ENCODE peak calls at places on chromosomes 5 and 9, in seven cellular contexts. Z is GM12878, B is H1, A is HepG2, F is SK-N-SH, J is GM12891, C is K562. O is an unnamed sample.

GRCh38 chr5:173327084-173327947 is 898 bp downstream of the STC2 start:
- DNase-seq in B (no peak), A (no peak), Z (no peak), F (peak), C (peak), J (peak), O (no peak)

GRCh38 chr5:157269165-157269671 is 3.3 kb downstream of the CYFIP2 start:
- DNase-seq in Z (no peak), A (no peak), F (no peak), B (no peak), C (no peak), J (no peak), O (no peak)

GRCh38 chr9:93202919-93203712 is 19.2 kb downstream of the WNK2 start:
- DNase-seq in B (no peak), A (no peak), Z (no peak), C (no peak), J (no peak), F (no peak), O (no peak)

GRCh38 chr5:21452429-21452828 is 1400.7 kb downstream of the CDH12 start:
- DNase-seq in Z (no peak), C (no peak), J (no peak), A (peak), B (no peak), F (no peak), O (no peak)

GRCh38 chr5:6859001-6859400 is 145.8 kb downstream of the TENT4A start:
- DNase-seq in C (no peak), B (no peak), Z (no peak), A (no peak), J (no peak), F (no peak), O (no peak)

GRCh38 chr9:23702311-23702922 is 123.6 kb downstream of the ELAVL2 start:
- DNase-seq in B (no peak), A (no peak), C (no peak), Z (no peak), F (peak), J (no peak), O (no peak)

GRCh38 chr5:60699549-60700346 is at the start of gene DEPDC1B:
- DNase-seq in A (peak), B (peak), J (peak), F (peak), C (peak), Z (peak), O (peak)

GRCh38 chr9:33104111-33104415 is 27.6 kb upstream of the SMU1 start:
- DNase-seq in B (no peak), F (no peak), A (no peak), J (no peak), C (no peak), Z (no peak), O (no peak)

GRCh38 chr9:37602817-37603216 is 10.4 kb upstream of the TOMM5 start:
- DNase-seq in J (no peak), Z (no peak), F (no peak), C (no peak), B (no peak), A (no peak), O (no peak)

GRCh38 chr5:100479079-100479688 is 56.0 kb upstream of the FAM174A start:
- DNase-seq in C (peak), F (peak), J (no peak), B (no peak), A (peak), Z (peak), O (no peak)

DNA sequence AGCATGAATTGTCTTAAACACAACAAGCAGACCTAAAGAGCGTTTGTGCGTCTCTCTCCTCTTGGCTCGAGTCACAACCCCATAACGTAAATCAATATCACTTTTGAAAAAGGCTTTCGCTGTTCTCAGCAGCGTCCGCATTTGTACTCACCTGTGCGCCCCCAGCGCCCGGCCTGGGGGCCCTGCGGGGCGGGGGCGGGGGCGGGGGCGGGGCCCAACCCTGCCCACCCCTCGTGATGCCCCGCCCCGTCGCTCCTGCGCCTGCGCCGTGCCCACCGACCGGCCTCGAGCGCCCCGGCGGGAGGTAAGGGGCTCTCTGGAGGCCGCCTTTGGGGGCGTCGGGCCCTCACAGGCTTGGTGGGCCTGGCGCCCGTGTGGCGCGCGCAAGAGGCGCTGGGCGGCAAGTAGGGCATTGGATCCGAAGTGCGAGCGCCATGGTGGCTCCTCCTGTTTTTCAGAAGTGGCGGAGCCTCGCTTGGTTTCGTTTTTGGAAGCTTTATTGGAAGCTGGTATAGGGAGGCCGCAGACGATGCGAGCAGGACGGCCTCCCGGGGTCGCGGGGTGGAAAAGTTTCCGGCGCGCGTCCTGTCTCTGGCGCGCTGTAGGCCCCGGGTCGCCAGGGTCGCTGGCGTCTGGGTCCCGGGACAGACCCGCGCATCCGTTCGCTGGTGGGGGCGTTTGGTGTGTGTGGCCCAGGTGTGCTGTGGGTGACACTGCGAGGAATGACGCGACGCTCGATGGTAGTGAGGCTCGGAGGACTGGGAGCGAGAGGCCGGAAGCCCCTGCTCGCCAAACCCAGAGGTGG is at the start of gene STX17:
- DNase-seq in Z (peak), A (peak), C (peak), F (peak), B (peak), J (peak), O (peak)
- TF ChIP-seq TAF1 in Z (peak), A (peak), C (peak), F (peak), B (no peak), J (peak), O (no peak)

DNA sequence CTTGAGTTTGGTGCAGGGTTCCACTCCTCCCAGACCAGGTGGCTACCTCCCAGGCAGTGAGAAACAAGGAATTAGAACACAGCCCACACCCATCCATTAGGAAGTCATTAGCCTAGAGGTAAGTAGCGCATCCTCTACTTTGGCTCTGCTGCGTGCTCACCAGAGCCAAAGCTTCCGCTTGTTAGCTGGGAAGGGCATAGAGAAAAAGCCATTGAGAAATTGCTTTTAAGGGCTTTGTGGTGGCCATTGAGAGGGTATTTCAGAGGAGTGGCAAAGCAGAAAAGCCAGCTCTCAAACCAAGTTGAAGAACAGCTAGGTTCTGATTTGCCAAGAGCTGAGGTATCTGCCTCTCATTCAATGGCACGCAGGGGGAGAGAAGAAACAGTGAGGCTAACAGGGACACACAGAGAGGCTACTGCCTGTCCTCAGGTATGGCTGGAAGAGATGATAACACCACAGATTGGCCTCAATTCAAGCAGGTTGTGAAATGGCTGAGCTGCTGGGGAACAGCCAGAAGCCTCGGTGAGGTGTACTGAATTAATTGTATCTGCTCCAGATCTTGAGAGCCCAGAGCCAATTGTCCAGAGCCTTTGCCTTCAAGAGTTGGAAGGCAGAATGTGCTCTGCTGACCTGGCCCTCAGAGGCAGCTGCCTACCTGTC is 119.4 kb downstream of the NTRK2 start:
- DNase-seq in B (no peak), Z (no peak), J (no peak), C (no peak), F (no peak), A (no peak), O (no peak)
- TF ChIP-seq POLR2AphosphoS5 in B (no peak), Z (no peak), J (no peak), C (no peak), F (no peak), A (no peak), O (no peak)

GRCh38 chr5:7871560-7872113 is 2.7 kb downstream of the MTRR start:
- DNase-seq in B (no peak), A (no peak), J (no peak), Z (no peak), C (no peak), F (no peak), O (no peak)
- TF ChIP-seq TAF1 in B (no peak), A (no peak), J (no peak), Z (no peak), C (no peak), F (no peak), O (no peak)

DNA sequence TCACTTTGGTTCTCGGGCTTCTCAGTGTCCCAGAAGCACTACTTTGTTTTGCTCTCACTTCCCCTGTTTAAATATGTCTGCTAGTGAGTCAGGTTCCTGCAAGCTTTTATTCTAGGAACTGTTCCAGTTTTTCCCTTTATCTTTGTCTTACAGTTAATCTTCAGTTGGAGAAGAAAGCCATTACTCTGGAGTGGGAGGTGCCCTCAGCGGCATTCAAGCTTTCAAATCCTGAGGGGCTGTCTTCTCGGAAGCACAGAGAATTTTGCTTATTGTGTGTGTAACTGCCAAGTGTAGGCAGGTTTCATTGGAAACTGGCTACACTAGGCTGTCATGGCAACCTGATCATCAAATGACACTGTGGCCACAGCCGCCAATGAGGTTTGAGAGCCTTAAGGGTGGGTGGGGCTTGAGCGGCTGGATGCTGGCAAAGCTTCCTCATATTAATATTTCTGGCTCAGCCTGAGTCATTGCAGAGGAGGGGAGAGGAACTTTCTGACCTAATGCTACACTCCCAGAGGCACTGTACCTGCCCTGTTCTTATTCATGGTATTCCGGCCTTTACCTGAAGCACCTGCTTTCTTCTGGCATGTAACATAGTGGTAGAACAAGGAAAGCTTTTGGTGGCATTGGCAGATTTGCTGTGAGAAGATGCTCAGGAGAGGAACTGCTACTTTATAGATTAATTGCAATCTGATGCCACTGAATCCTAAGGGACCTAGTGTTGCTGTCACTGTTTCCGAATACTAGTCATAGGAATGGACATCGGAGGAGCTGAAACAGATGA is 26.3 kb downstream of the SLC25A25 start:
- DNase-seq in C (peak), F (peak), J (peak), Z (no peak), B (no peak), A (no peak), O (peak)
- TF ChIP-seq POLR2AphosphoS5 in C (no peak), F (peak), J (no peak), Z (peak), B (no peak), A (no peak), O (no peak)